ENCODE peak calls at places on chromosomes 5 and 9, in six cellular contexts. W is dorsolateral prefrontal cortex; B is CD8-positive, alpha-beta T cell; K is tibial artery; F is esophagus squamous epithelium; L is IMR-90. S is an unnamed sample.

GRCh38 chr9:19102181-19102630 is 498 bp downstream of the HAUS6 start:
- DNase-seq in W (peak; percentile 42), K (no peak), L (peak; percentile 16), F (no peak), B (peak; percentile 24), S (no peak)

GRCh38 chr9:16316406-16316805 is 554.1 kb downstream of the BNC2 start:
- DNase-seq in K (no peak), F (no peak), L (no peak), W (no peak), B (no peak), S (no peak)

GRCh38 chr5:167096816-167097215 is 1194.6 kb upstream of the WWC1 start:
- DNase-seq in B (no peak), K (no peak), L (no peak), W (no peak), F (no peak), S (no peak)

GRCh38 chr9:130323051-130323757 is 57.6 kb downstream of the HMCN2 start:
- DNase-seq in K (no peak), W (no peak), F (no peak), L (no peak), B (no peak), S (no peak)

GRCh38 chr9:8356406-8356805 is 556.8 kb upstream of the DMAC1 start:
- DNase-seq in B (no peak), W (no peak), K (no peak), F (no peak), L (no peak), S (no peak)

GRCh38 chr5:150227606-150228273 is 37.9 kb downstream of the SLC6A7 start:
- DNase-seq in L (peak; percentile 43), K (no peak), W (no peak), B (no peak), F (no peak), S (no peak)

GRCh38 chr5:685262-686171 is 7.6 kb downstream of the TPPP start:
- DNase-seq in F (no peak), W (peak; percentile 25), K (no peak), L (no peak), B (no peak), S (peak; percentile 46)

GRCh38 chr5:179974946-179975712 is 67.4 kb upstream of the TBC1D9B start:
- DNase-seq in F (no peak), B (peak; percentile 24), L (no peak), K (no peak), W (peak; percentile 53), S (no peak)

GRCh38 chr5:64987768-64988167 is 219.0 kb downstream of the CWC27 start:
- DNase-seq in K (no peak), W (no peak), F (no peak), L (no peak), B (no peak), S (no peak)

GRCh38 chr5:10707198-10708187 is 53.5 kb downstream of the DAP start:
- DNase-seq in K (no peak), F (no peak), L (peak; percentile 64), B (no peak), W (no peak), S (no peak)

GRCh38 chr5:132782101-132782500 is 5.1 kb upstream of the SEPTIN8 start:
- DNase-seq in B (no peak), W (no peak), L (peak; percentile 74), K (no peak), F (no peak), S (no peak)

GRCh38 chr9:70484232-70485130 is 70.0 kb upstream of the KLF9 start:
- DNase-seq in K (no peak), W (no peak), B (no peak), F (no peak), L (peak; percentile 86), S (no peak)

GRCh38 chr9:10055886-10056395 is 556.9 kb downstream of the PTPRD start:
- DNase-seq in F (no peak), K (no peak), L (no peak), W (no peak), B (no peak), S (no peak)

GRCh38 chr5:38831909-38832308 is 13.9 kb upstream of the OSMR start:
- DNase-seq in F (no peak), W (no peak), B (no peak), K (no peak), L (peak; percentile 45), S (no peak)

GRCh38 chr9:37619806-37620205 is 27.4 kb upstream of the TOMM5 start:
- DNase-seq in K (no peak), W (no peak), L (no peak), F (no peak), B (no peak), S (no peak)

GRCh38 chr9:37617837-37618236 is 25.4 kb upstream of the TOMM5 start:
- DNase-seq in B (no peak), L (peak; percentile 54), F (no peak), W (no peak), K (no peak), S (no peak)

GRCh38 chr9:37620386-37620785 is 28.0 kb upstream of the TOMM5 start:
- DNase-seq in L (no peak), F (no peak), B (no peak), K (no peak), W (no peak), S (no peak)

GRCh38 chr9:37617161-37617560 is 24.8 kb upstream of the TOMM5 start:
- DNase-seq in K (no peak), F (no peak), W (no peak), B (no peak), L (no peak), S (no peak)

DNA sequence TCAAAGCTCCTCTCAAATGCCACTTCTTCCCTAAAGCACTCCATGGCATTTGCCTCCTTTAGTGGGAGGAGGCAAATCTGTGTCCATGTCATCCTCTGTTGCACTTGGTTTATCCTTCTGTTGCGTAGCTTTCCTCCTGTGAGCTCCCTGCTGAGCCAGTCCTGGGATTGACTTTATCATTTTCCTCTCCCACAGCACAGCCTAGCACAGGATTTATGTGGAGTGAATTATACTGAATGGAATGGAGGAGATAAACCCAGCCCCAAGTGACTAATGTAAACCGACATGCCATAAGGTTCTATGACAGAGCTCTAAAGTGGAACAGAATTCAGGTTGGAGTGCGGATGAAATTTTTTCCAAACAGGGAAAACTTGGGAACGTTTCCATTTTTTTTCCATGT is 26.4 kb upstream of the TOMM5 start:
- DNase-seq in W (no peak), K (no peak), F (no peak), B (no peak), L (peak; percentile 86), S (no peak)
- H3K4me3 ChIP-seq in W (no peak overlapping the region), K (no peak overlapping the region), F (no peak overlapping the region), B (no peak overlapping the region), L (no peak overlapping the region), S (no peak overlapping the region)

DNA sequence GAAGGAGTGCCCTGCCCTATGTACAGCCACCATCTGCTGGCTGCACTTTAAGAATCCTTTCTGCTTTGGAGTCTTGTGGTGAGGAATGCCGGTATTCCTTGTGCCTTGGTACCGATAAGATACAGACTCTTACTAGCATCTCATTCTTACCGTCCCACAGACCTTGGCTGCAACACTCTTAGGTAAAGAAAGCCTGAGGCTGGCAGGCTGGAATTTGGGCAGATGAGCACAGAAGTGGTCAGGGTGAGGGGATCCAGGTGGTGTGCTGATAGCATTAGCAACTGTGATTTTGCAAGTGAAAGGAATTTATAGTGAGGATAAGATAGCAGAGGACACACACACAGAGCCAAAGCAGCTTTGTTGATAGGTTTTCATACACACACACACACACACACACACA is 198.1 kb downstream of the ENC1 start:
- DNase-seq in L (no peak), F (no peak), B (no peak), W (no peak), K (no peak), S (no peak)
- TF ChIP-seq CTCF in L (no peak), F (no peak), B (no peak), W (no peak), K (no peak), S (no peak)

GRCh38 chr5:141597394-141597793 is 21.4 kb downstream of the DIAPH1 start:
- DNase-seq in B (no peak), W (no peak), K (no peak), F (no peak), L (no peak), S (no peak)
- H3K27me3 ChIP-seq in B (no peaks in the 10 kb centered on the region), W (no peaks in the 10 kb centered on the region), K (no peaks in the 10 kb centered on the region), F (no peaks in the 10 kb centered on the region), L (no peaks in the 10 kb centered on the region), S (no peaks in the 10 kb centered on the region)

DNA sequence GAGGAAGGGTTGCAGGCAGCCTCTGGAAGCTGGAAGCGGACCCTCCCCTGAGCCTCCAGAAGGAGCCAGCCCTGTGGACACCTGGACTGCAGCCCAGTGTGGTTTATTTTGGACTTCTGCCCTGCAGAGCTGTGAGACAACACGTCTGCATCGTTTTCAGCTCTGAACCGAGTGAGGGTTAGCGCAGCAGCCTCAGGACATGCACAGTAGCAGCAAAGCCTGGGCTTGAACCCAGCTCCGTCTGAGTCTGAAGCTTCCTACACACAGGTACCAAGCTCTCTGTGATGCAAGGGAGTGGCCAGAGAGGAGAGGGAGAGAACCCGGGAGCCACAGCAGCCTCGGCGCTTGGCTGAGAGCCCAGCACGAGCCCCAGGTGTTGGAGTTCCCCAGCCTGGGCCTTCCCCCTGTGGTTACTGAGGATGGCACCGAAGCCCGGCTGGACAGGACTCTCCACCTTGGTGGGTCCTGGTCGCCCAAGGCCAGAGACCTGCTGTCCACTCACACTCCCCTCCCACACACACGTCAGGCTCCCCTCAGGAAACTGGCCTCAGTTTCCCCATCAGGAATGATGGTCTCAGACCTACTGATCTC is 128.2 kb downstream of the OLFM1 start:
- DNase-seq in L (no peak), K (no peak), B (no peak), W (no peak), F (no peak), S (peak; percentile 93)
- H3K4me3 ChIP-seq in L (no peak overlapping the region), K (no peak overlapping the region), B (no peak overlapping the region), W (no peak overlapping the region), F (no peak overlapping the region), S (no peak overlapping the region)